ENCODE peak calls at places on chromosomes 6 and 20, in four cellular contexts. B, K, M and J are unnamed samples.

GRCh38 chr20:51352790-51353189 is 189.7 kb downstream of the NFATC2 start:
- DNase-seq in M (no peak), B (no peak), K (no peak), J (no peak)

GRCh38 chr6:9540534-9541126 is 874.2 kb downstream of the TFAP2A start:
- DNase-seq in B (peak), K (no peak), M (peak), J (peak)

GRCh38 chr6:37242429-37243052 is 15.0 kb upstream of the TBC1D22B start:
- DNase-seq in K (peak), B (peak), M (no peak), J (peak)

GRCh38 chr6:132900849-132901248 is 86.5 kb downstream of the RPS12 start:
- DNase-seq in M (no peak), K (no peak), B (no peak), J (no peak)

GRCh38 chr20:38126146-38126912 is 38.7 kb downstream of the TGM2 start:
- DNase-seq in B (no peak), K (no peak), M (no peak), J (peak)

GRCh38 chr6:108707328-108707976 is 140.8 kb upstream of the ARMC2 start:
- DNase-seq in K (peak), M (no peak), B (no peak), J (no peak)

GRCh38 chr20:2084703-2085102 is 16.9 kb upstream of the STK35 start:
- DNase-seq in M (no peak), K (no peak), B (no peak), J (peak)

GRCh38 chr6:163756079-163756478 is 341.6 kb downstream of the QKI start:
- DNase-seq in B (no peak), K (no peak), M (peak), J (no peak)

GRCh38 chr6:163402616-163403015 is 11.9 kb upstream of the QKI start:
- DNase-seq in B (no peak), M (no peak), K (no peak), J (no peak)

GRCh38 chr6:75201901-75202672 is 3.8 kb downstream of the COL12A1 start:
- DNase-seq in K (peak), B (no peak), M (no peak), J (no peak)

GRCh38 chr6:137160763-137161162 is 12.7 kb downstream of the IL22RA2 start:
- DNase-seq in K (no peak), B (peak), M (no peak), J (peak)

GRCh38 chr6:162058281-162058875 is 669.2 kb downstream of the PRKN start:
- DNase-seq in M (no peak), B (peak), K (no peak), J (no peak)

GRCh38 chr6:84026721-84027164 is 6.8 kb upstream of the MRAP2 start:
- DNase-seq in K (no peak), B (no peak), M (no peak), J (no peak)

GRCh38 chr6:2630362-2630761 is 120.4 kb downstream of the MYLK4 start:
- DNase-seq in K (peak), B (peak), M (no peak), J (peak)

GRCh38 chr6:163592872-163593271 is 178.4 kb downstream of the QKI start:
- DNase-seq in M (no peak), K (no peak), B (no peak), J (no peak)

GRCh38 chr20:36720510-36720909 is 25.4 kb downstream of the NDRG3 start:
- DNase-seq in M (no peak), K (no peak), B (no peak), J (peak)

GRCh38 chr6:135270676-135271536 is 89.8 kb downstream of the MYB start:
- DNase-seq in K (no peak), B (peak), M (peak), J (no peak)

GRCh38 chr6:32192608-32193039 is at the start of gene GPSM3:
- DNase-seq in M (peak), B (no peak), K (no peak), J (no peak)
- H3K4me3 ChIP-seq in M (peak), B (no peak), K (peak), J (no peak)

GRCh38 chr20:577167-577791 is 32.8 kb downstream of the TCF15 start:
- DNase-seq in K (no peak), M (peak), B (peak), J (peak)
- TF ChIP-seq CTCF in K (no peak), M (peak), B (peak), J (peak)

DNA sequence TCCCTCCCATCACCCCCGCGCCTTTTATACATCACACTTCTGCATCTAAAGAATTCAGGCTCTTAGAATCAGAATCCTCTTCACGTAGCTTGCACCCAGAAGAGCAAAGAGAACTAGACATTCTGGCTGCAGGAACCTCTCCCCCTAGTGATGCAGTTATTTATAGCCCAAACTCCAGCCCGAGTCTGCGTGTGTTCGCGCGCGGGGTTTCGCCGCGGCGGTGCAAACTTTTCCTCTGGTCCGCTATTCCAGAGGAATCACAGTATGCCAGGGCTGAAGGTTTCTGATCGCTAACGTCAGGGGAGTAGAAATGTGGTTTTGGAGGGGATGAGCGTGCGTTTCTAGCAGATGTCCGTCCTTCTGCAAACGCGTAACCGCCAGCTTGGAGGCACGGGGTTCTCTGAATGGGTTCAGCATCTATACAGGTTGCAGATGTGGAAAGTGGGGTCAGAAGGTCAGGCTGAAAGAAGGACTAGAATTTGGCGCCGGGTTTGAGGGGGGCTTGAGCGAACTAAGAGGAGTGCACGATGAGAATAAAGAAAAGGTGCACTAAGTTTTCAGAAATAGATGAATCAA is 1.9 kb downstream of the EPHA7 start:
- DNase-seq in K (no peak), M (no peak), B (peak), J (peak)
- H3K4me3 ChIP-seq in K (peak), M (no peak), B (peak), J (peak)

GRCh38 chr6:160300076-160300695 is 41.6 kb upstream of the SLC22A2 start:
- DNase-seq in K (no peak), M (no peak), B (no peak), J (no peak)

GRCh38 chr6:160299559-160299958 is 40.9 kb upstream of the SLC22A2 start:
- DNase-seq in B (no peak), K (no peak), M (no peak), J (no peak)

GRCh38 chr6:160293844-160294243 is 35.2 kb upstream of the SLC22A2 start:
- DNase-seq in B (no peak), M (no peak), K (peak), J (peak)

GRCh38 chr6:160301341-160301740 is 42.7 kb upstream of the SLC22A2 start:
- DNase-seq in M (no peak), K (no peak), B (no peak), J (no peak)

GRCh38 chr6:160297310-160297709 is 38.7 kb upstream of the SLC22A2 start:
- DNase-seq in K (no peak), B (peak), M (no peak), J (no peak)
- TF ChIP-seq CTCF in K (no peak), B (peak), M (no peak), J (no peak)

GRCh38 chr6:105808571-105808970 is 277.6 kb upstream of the PRDM1 start:
- DNase-seq in K (no peak), M (no peak), B (no peak), J (no peak)

GRCh38 chr6:105806486-105806920 is 279.6 kb upstream of the PRDM1 start:
- DNase-seq in B (no peak), K (no peak), M (no peak), J (no peak)

GRCh38 chr6:105810922-105811482 is 275.1 kb upstream of the PRDM1 start:
- DNase-seq in M (no peak), K (no peak), B (no peak), J (no peak)

GRCh38 chr6:105807905-105808304 is 278.2 kb upstream of the PRDM1 start:
- DNase-seq in B (no peak), K (no peak), M (no peak), J (no peak)

GRCh38 chr6:105810105-105810921 is 275.8 kb upstream of the PRDM1 start:
- DNase-seq in M (no peak), K (peak), B (peak), J (peak)
- H3K4me3 ChIP-seq in M (no peak), K (no peak), B (no peak), J (no peak)

DNA sequence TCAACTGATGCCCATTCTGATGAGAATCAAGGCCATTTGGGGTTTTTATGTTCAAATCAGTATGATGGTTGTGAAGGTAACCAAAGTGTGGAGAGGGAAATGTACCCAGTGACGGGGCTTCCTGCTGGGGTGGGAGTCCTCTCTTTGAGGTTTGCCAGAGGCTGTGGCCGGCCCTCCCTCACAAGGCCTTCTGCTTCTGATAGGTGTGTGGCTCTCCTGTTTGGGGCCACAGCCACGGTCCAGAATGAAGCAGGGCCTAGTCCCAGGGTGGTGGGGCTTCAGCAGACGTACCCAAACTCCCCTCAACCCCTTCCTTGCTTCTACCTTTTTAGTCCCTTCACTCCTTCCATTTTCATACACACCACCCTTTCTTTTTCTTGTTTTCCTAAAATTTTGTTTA is 86.7 kb upstream of the NAA20 start:
- DNase-seq in M (no peak), K (no peak), B (no peak), J (no peak)
- TF ChIP-seq CTCF in M (no peak), K (no peak), B (no peak), J (no peak)

GRCh38 chr6:31878761-31879542 is at the start of gene SLC44A4:
- DNase-seq in K (no peak), M (no peak), B (peak), J (no peak)
- H3K4me3 ChIP-seq in K (no peak), M (no peak), B (peak), J (no peak)

DNA sequence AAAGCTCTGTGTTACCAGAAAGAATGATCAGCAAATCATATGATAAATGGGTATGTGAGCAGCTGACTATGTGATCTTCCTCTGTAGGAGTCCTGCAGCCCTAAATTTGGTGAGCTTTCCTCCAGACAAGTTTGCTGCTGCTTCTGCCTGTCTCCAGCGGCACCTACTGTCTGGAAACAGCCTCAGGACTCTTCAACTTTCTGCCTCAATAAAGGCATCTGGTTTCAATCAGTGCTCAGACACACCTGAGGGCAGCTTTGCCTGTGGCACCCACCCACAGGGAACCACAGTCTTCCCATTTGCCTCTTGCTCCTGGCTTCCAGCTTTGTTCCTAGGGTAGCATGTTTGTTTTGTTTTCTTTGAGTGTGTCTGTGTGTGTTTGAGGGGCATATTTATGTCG is 727.9 kb upstream of the MAN1A1 start:
- DNase-seq in K (no peak), B (peak), M (peak), J (peak)
- TF ChIP-seq CTCF in K (no peak), B (peak), M (peak), J (no peak)

DNA sequence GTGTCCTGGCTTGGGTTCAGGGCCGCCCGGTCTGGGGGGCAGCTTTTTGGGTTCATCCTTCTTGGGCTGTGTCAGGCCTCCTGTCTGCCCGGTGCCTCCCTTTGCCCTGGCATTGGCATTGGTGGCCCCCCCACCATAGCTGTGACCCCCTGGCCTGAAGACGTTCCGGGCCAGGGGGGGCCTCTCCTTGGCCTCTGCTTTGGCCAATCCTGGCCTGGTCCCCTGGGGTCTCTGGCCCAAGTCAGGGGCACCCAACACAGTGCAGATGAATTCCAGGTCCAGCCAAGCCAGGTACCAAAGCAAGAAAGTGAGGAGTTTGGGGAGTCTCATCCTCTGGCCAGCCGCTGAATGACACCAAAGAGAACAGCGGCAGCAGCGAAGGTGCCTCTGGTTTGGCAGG is 429 bp downstream of the GDF5 start:
- DNase-seq in K (no peak), M (no peak), B (no peak), J (no peak)
- H3K4me3 ChIP-seq in K (no peak), M (no peak), B (no peak), J (peak)

GRCh38 chr6:73388800-73389512 is 5.7 kb upstream of the DDX43 start:
- DNase-seq in B (peak), M (peak), K (peak), J (peak)
- TF ChIP-seq CTCF in B (peak), M (peak), K (peak), J (peak)